ENCODE peak calls at places on chromosomes 7 and 10, in five cellular contexts. T, Q, A, E and H are unnamed samples.

GRCh38 chr7:98619450-98620321 is 2.6 kb downstream of the NPTX2 start:
- DNase-seq in E (peak; percentile 12), A (no peak), Q (no peak), T (peak; percentile 7), H (peak; percentile 86)

GRCh38 chr7:28155019-28155660 is 25.5 kb downstream of the JAZF1 start:
- DNase-seq in T (no peak), Q (no peak), A (no peak), E (no peak), H (no peak)

GRCh38 chr7:47968852-47969774 is 10.3 kb downstream of the HUS1 start:
- DNase-seq in T (peak; percentile 73), Q (peak; percentile 17), A (peak; percentile 42), E (peak; percentile 76), H (peak; percentile 68)

GRCh38 chr7:128910569-128910945 is at the start of gene KCP:
- DNase-seq in T (no peak), A (no peak), Q (no peak), E (no peak), H (no peak)

GRCh38 chr7:106514887-106515286 is 146.1 kb downstream of the CCDC71L start:
- DNase-seq in E (no peak), A (no peak), T (no peak), Q (no peak), H (no peak)

GRCh38 chr10:63798599-63799498 is 277.6 kb downstream of the REEP3 start:
- DNase-seq in T (peak; percentile 95), A (no peak), E (peak; percentile 98), Q (no peak), H (peak; percentile 88)

GRCh38 chr10:59362184-59362966 is at the start of gene FAM13C:
- DNase-seq in T (peak; percentile 41), A (peak; percentile 73), E (peak; percentile 60), Q (no peak), H (peak; percentile 34)

GRCh38 chr10:21406595-21407218 is 118.8 kb downstream of the SKIDA1 start:
- DNase-seq in Q (no peak), E (peak; percentile 67), T (peak; percentile 74), A (no peak), H (peak; percentile 66)

GRCh38 chr10:97686301-97686961 is 610 bp downstream of the AVPI1 start:
- DNase-seq in A (no peak), E (no peak), Q (no peak), T (peak; percentile 12), H (peak; percentile 16)

GRCh38 chr7:42227523-42227922 is 9.5 kb downstream of the GLI3 start:
- DNase-seq in E (no peak), A (no peak), Q (no peak), T (no peak), H (no peak)

GRCh38 chr7:46321556-46322205 is 400.6 kb upstream of the IGFBP3 start:
- DNase-seq in A (no peak), Q (no peak), T (peak; percentile 83), E (peak; percentile 81), H (peak; percentile 63)

GRCh38 chr7:140200102-140200989 is 23.6 kb upstream of the KDM7A start:
- DNase-seq in E (peak; percentile 44), T (peak; percentile 36), Q (no peak), A (no peak), H (no peak)

GRCh38 chr7:111089822-111090426 is 1.0 kb upstream of the LRRN3 start:
- DNase-seq in T (peak; percentile 51), Q (no peak), A (no peak), E (peak; percentile 65), H (peak; percentile 48)

GRCh38 chr7:56007167-56007652 is 42.8 kb downstream of the NIPSNAP2 start:
- DNase-seq in E (no peak), Q (no peak), A (no peak), T (peak; percentile 33), H (peak; percentile 14)